ENCODE peak calls at places on chromosomes 7 and 10, in five cellular contexts. One of them, this sample, is unnamed.

GRCh38 chr10:72243822-72244437 is 27.9 kb upstream of the ASCC1 start:
- DNase-seq in MM.1S: no peak
- DNase-seq in GM23338: no peak
- DNase-seq in HCT116: no peak
- DNase-seq in OCI-LY7: no peak
- DNase-seq in this sample: peak; percentile 84

GRCh38 chr10:36885746-36886145 is 239.7 kb upstream of the ANKRD30A start:
- DNase-seq in HCT116: no peak
- DNase-seq in GM23338: no peak
- DNase-seq in OCI-LY7: no peak
- DNase-seq in MM.1S: no peak
- DNase-seq in this sample: no peak

GRCh38 chr7:102069913-102070629 is 216.6 kb upstream of the SH2B2 start:
- DNase-seq in MM.1S: no peak
- DNase-seq in OCI-LY7: no peak
- DNase-seq in GM23338: peak; percentile 58
- DNase-seq in HCT116: no peak
- DNase-seq in this sample: no peak

GRCh38 chr10:44801383-44802327 is 109.5 kb upstream of the TMEM72 start:
- DNase-seq in HCT116: peak; percentile 34
- DNase-seq in MM.1S: no peak
- DNase-seq in OCI-LY7: no peak
- DNase-seq in GM23338: no peak
- DNase-seq in this sample: peak; percentile 48

GRCh38 chr7:10779465-10780399 is 193.9 kb upstream of the PHF14 start:
- DNase-seq in HCT116: no peak
- DNase-seq in MM.1S: no peak
- DNase-seq in GM23338: peak; percentile 15
- DNase-seq in OCI-LY7: no peak
- DNase-seq in this sample: no peak

GRCh38 chr7:112069879-112070321 is 136.3 kb downstream of the DOCK4 start:
- DNase-seq in HCT116: no peak
- DNase-seq in MM.1S: no peak
- DNase-seq in OCI-LY7: no peak
- DNase-seq in GM23338: no peak
- DNase-seq in this sample: no peak

GRCh38 chr7:130277763-130278643 is 11.3 kb downstream of the CPA2 start:
- DNase-seq in OCI-LY7: no peak
- DNase-seq in HCT116: peak; percentile 44
- DNase-seq in MM.1S: no peak
- DNase-seq in GM23338: peak; percentile 84
- DNase-seq in this sample: peak; percentile 80

GRCh38 chr10:30027057-30028005 is 32.1 kb downstream of the JCAD start:
- DNase-seq in HCT116: peak; percentile 12
- DNase-seq in GM23338: peak; percentile 70
- DNase-seq in OCI-LY7: peak; percentile 13
- DNase-seq in MM.1S: peak; percentile 86
- DNase-seq in this sample: no peak

GRCh38 chr10:34908472-34908871 is 93.4 kb upstream of the PARD3 start:
- DNase-seq in OCI-LY7: no peak
- DNase-seq in HCT116: no peak
- DNase-seq in MM.1S: no peak
- DNase-seq in GM23338: no peak
- DNase-seq in this sample: peak; percentile 28

GRCh38 chr7:36906956-36907355 is 182.7 kb upstream of the AOAH start:
- DNase-seq in OCI-LY7: no peak
- DNase-seq in MM.1S: no peak
- DNase-seq in HCT116: no peak
- DNase-seq in GM23338: no peak
- DNase-seq in this sample: no peak

GRCh38 chr7:66353547-66353946 is 148.4 kb downstream of the TPST1 start:
- DNase-seq in OCI-LY7: no peak
- DNase-seq in GM23338: no peak
- DNase-seq in HCT116: no peak
- DNase-seq in MM.1S: no peak
- DNase-seq in this sample: no peak

GRCh38 chr7:44749992-44750391 is 1.3 kb downstream of the ZMIZ2 start:
- DNase-seq in OCI-LY7: no peak
- DNase-seq in GM23338: no peak
- DNase-seq in MM.1S: no peak
- DNase-seq in HCT116: no peak
- DNase-seq in this sample: no peak

GRCh38 chr10:131790021-131790420 is 110.8 kb upstream of the PPP2R2D start:
- DNase-seq in MM.1S: no peak
- DNase-seq in HCT116: peak; percentile 46
- DNase-seq in OCI-LY7: peak; percentile 63
- DNase-seq in GM23338: no peak
- DNase-seq in this sample: no peak

GRCh38 chr10:120735773-120736371 is 115.3 kb upstream of the WDR11 start:
- DNase-seq in HCT116: peak; percentile 26
- DNase-seq in GM23338: peak; percentile 46
- DNase-seq in OCI-LY7: peak; percentile 29
- DNase-seq in MM.1S: peak; percentile 52
- DNase-seq in this sample: peak; percentile 19

GRCh38 chr10:47253651-47254375 is 46.2 kb upstream of the GDF10 start:
- DNase-seq in OCI-LY7: no peak
- DNase-seq in MM.1S: no peak
- DNase-seq in GM23338: no peak
- DNase-seq in HCT116: no peak
- DNase-seq in this sample: no peak

GRCh38 chr10:104273899-104274575 is 5.1 kb downstream of the GSTO2 start:
- DNase-seq in OCI-LY7: no peak
- DNase-seq in MM.1S: no peak
- DNase-seq in HCT116: no peak
- DNase-seq in GM23338: no peak
- DNase-seq in this sample: no peak

GRCh38 chr7:66277492-66277891 is 72.4 kb downstream of the TPST1 start:
- DNase-seq in MM.1S: no peak
- DNase-seq in OCI-LY7: no peak
- DNase-seq in GM23338: no peak
- DNase-seq in HCT116: no peak
- DNase-seq in this sample: no peak

GRCh38 chr10:127013251-127013656 is 108.0 kb downstream of the DOCK1 start:
- DNase-seq in OCI-LY7: no peak
- DNase-seq in HCT116: no peak
- DNase-seq in GM23338: no peak
- DNase-seq in MM.1S: no peak
- DNase-seq in this sample: no peak

DNA sequence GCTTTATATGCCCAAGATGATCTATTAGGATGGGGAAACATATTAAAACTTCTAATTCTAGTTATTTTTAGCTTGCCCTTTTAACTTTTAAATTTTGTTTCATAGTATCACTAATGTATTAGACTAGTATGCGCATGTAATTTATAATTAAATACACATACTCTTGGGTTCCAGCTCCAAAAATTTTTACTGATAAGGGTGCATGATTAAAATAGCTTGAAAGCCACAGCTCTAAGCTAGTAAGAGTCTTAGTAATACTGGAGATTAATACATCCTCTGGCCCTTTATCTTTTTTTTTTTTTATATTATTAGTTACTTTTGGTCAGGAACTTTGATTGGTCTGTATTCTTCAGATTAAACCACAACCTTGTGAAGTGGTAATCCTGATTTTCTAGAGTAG is 53.6 kb downstream of the ATXN7L1 start:
- DNase-seq in MM.1S: no peak
- DNase-seq in HCT116: no peak
- DNase-seq in OCI-LY7: no peak
- DNase-seq in GM23338: no peak
- DNase-seq in this sample: no peak
- H3K9me2 ChIP-seq in MM.1S: no peaks in the 10 kb centered on the region
- H3K9me2 ChIP-seq in HCT116: no peaks in the 10 kb centered on the region
- H3K9me2 ChIP-seq in OCI-LY7: no peaks in the 10 kb centered on the region
- H3K9me2 ChIP-seq in GM23338: peaks cover 13% of the 10 kb centered on the region
- H3K9me2 ChIP-seq in this sample: no peaks in the 10 kb centered on the region

GRCh38 chr10:69318087-69318996 is 40.0 kb downstream of the HK1 start:
- DNase-seq in HCT116: peak; percentile 59
- DNase-seq in MM.1S: peak; percentile 90
- DNase-seq in GM23338: peak; percentile 94
- DNase-seq in OCI-LY7: peak; percentile 90
- DNase-seq in this sample: peak; percentile 93

GRCh38 chr10:69315610-69316312 is 37.5 kb downstream of the HK1 start:
- DNase-seq in HCT116: no peak
- DNase-seq in MM.1S: no peak
- DNase-seq in GM23338: no peak
- DNase-seq in OCI-LY7: no peak
- DNase-seq in this sample: no peak

GRCh38 chr10:69318997-69319727 is 40.9 kb downstream of the HK1 start:
- DNase-seq in HCT116: no peak
- DNase-seq in MM.1S: no peak
- DNase-seq in OCI-LY7: peak; percentile 18
- DNase-seq in GM23338: no peak
- DNase-seq in this sample: peak; percentile 71

GRCh38 chr10:69316313-69317059 is 38.2 kb downstream of the HK1 start:
- DNase-seq in OCI-LY7: no peak
- DNase-seq in HCT116: no peak
- DNase-seq in GM23338: no peak
- DNase-seq in MM.1S: no peak
- DNase-seq in this sample: peak; percentile 57

GRCh38 chr10:69317175-69318086 is 39.1 kb downstream of the HK1 start:
- DNase-seq in HCT116: no peak
- DNase-seq in GM23338: no peak
- DNase-seq in OCI-LY7: peak; percentile 57
- DNase-seq in MM.1S: no peak
- DNase-seq in this sample: no peak
- H2AFZ ChIP-seq in HCT116: peak overlapping the region; percentile 46
- H2AFZ ChIP-seq in GM23338: peak overlapping the region; percentile 85
- H2AFZ ChIP-seq in OCI-LY7: peak overlapping the region; percentile 84
- H2AFZ ChIP-seq in MM.1S: peak overlapping the region; percentile 98
- H2AFZ ChIP-seq in this sample: peak overlapping the region; percentile 97

GRCh38 chr10:86447422-86447821 is 74.2 kb downstream of the WAPL start:
- DNase-seq in MM.1S: no peak
- DNase-seq in OCI-LY7: no peak
- DNase-seq in GM23338: no peak
- DNase-seq in HCT116: no peak
- DNase-seq in this sample: no peak

GRCh38 chr10:86446987-86447386 is 74.6 kb downstream of the WAPL start:
- DNase-seq in GM23338: no peak
- DNase-seq in MM.1S: no peak
- DNase-seq in HCT116: no peak
- DNase-seq in OCI-LY7: no peak
- DNase-seq in this sample: no peak

GRCh38 chr10:86450806-86451603 is 70.6 kb downstream of the WAPL start:
- DNase-seq in HCT116: no peak
- DNase-seq in MM.1S: no peak
- DNase-seq in GM23338: no peak
- DNase-seq in OCI-LY7: no peak
- DNase-seq in this sample: no peak

GRCh38 chr10:86449926-86450558 is 71.5 kb downstream of the WAPL start:
- DNase-seq in HCT116: no peak
- DNase-seq in MM.1S: no peak
- DNase-seq in GM23338: no peak
- DNase-seq in OCI-LY7: peak; percentile 61
- DNase-seq in this sample: no peak

GRCh38 chr10:86451604-86451960 is 70.0 kb downstream of the WAPL start:
- DNase-seq in MM.1S: no peak
- DNase-seq in HCT116: no peak
- DNase-seq in OCI-LY7: no peak
- DNase-seq in GM23338: no peak
- DNase-seq in this sample: no peak
- TF ChIP-seq CTCF in MM.1S: no peak
- TF ChIP-seq CTCF in HCT116: no peak
- TF ChIP-seq CTCF in OCI-LY7: no peak
- TF ChIP-seq CTCF in GM23338: no peak
- TF ChIP-seq CTCF in this sample: no peak

GRCh38 chr7:92404170-92404614 is 43.1 kb upstream of the GATAD1 start:
- DNase-seq in MM.1S: no peak
- DNase-seq in OCI-LY7: no peak
- DNase-seq in GM23338: peak; percentile 59
- DNase-seq in HCT116: no peak
- DNase-seq in this sample: no peak

GRCh38 chr7:92402920-92403759 is 44.1 kb upstream of the GATAD1 start:
- DNase-seq in GM23338: peak; percentile 32
- DNase-seq in MM.1S: no peak
- DNase-seq in OCI-LY7: no peak
- DNase-seq in HCT116: no peak
- DNase-seq in this sample: peak; percentile 49

GRCh38 chr7:92400013-92400412 is 47.3 kb upstream of the GATAD1 start:
- DNase-seq in OCI-LY7: no peak
- DNase-seq in HCT116: no peak
- DNase-seq in MM.1S: no peak
- DNase-seq in GM23338: no peak
- DNase-seq in this sample: no peak

GRCh38 chr7:92409357-92409756 is 37.9 kb upstream of the GATAD1 start:
- DNase-seq in HCT116: no peak
- DNase-seq in GM23338: no peak
- DNase-seq in MM.1S: no peak
- DNase-seq in OCI-LY7: no peak
- DNase-seq in this sample: no peak

GRCh38 chr7:92403760-92404074 is 43.6 kb upstream of the GATAD1 start:
- DNase-seq in MM.1S: no peak
- DNase-seq in HCT116: no peak
- DNase-seq in OCI-LY7: no peak
- DNase-seq in GM23338: no peak
- DNase-seq in this sample: no peak
- H3K9me2 ChIP-seq in MM.1S: no peaks in the 10 kb centered on the region
- H3K9me2 ChIP-seq in HCT116: no peaks in the 10 kb centered on the region
- H3K9me2 ChIP-seq in OCI-LY7: no peaks in the 10 kb centered on the region
- H3K9me2 ChIP-seq in GM23338: no peaks in the 10 kb centered on the region
- H3K9me2 ChIP-seq in this sample: no peaks in the 10 kb centered on the region

DNA sequence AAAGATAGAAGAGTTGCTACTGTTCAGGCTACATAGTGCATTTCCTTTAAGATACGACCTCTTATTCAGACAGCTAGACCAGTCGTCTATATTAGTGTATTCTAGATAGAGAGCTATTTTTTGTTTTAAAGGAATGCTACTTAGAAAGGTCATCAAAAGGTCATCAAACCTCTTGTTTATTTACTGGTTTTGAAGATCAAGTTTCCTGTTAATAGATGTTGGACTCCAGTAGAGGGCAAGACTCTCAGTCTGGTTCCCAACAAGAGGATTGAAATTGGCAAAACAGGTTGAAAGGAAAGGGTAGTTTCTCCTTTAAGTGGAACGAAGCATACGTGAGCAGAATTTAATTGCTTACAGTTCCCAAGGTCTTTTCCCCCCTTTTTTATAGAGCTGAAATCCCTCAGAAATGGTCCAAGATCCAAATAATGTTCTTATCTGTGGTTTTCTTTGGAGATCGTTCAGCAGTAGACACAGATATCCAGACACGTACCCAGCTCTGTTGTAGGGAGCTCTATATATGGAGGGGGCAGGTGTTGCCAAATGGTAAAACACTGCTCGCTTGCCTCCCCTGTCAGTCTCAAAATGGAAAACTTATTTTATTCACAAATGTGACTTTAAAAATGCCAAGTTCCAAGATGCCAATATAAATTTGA is 37.2 kb downstream of the BAMBI start:
- DNase-seq in GM23338: no peak
- DNase-seq in MM.1S: no peak
- DNase-seq in OCI-LY7: no peak
- DNase-seq in HCT116: no peak
- DNase-seq in this sample: no peak
- H2AFZ ChIP-seq in GM23338: no peak overlapping the region
- H2AFZ ChIP-seq in MM.1S: no peak overlapping the region
- H2AFZ ChIP-seq in OCI-LY7: no peak overlapping the region
- H2AFZ ChIP-seq in HCT116: no peak overlapping the region
- H2AFZ ChIP-seq in this sample: no peak overlapping the region